ENCODE peak calls at places on chromosomes 11 and 22, in four cellular contexts. One of them, this sample, is unnamed.

GRCh38 chr11:73072935-73073481 is 69.1 kb downstream of the FCHSD2 start:
- DNase-seq in GM12892: no peak
- DNase-seq in K562: no peak
- DNase-seq in H1: no peak
- DNase-seq in this sample: no peak

GRCh38 chr11:92199991-92200390 is 24.6 kb upstream of the FAT3 start:
- DNase-seq in H1: no peak
- DNase-seq in GM12892: no peak
- DNase-seq in K562: no peak
- DNase-seq in this sample: no peak

GRCh38 chr11:44424841-44425240 is 114.9 kb upstream of the ALX4 start:
- DNase-seq in GM12892: no peak
- DNase-seq in H1: no peak
- DNase-seq in K562: no peak
- DNase-seq in this sample: no peak

GRCh38 chr11:71248251-71248570 is 4.2 kb downstream of the SHANK2 start:
- DNase-seq in K562: no peak
- DNase-seq in GM12892: no peak
- DNase-seq in H1: no peak
- DNase-seq in this sample: no peak

GRCh38 chr11:131533164-131533563 is 162.7 kb downstream of the NTM start:
- DNase-seq in K562: no peak
- DNase-seq in GM12892: no peak
- DNase-seq in H1: no peak
- DNase-seq in this sample: no peak

GRCh38 chr11:16337421-16338213 is 18.7 kb downstream of the SOX6 start:
- DNase-seq in GM12892: no peak
- DNase-seq in K562: peak; percentile 60
- DNase-seq in H1: no peak
- DNase-seq in this sample: no peak

GRCh38 chr11:30504468-30504867 is 81.7 kb downstream of the MPPED2 start:
- DNase-seq in H1: no peak
- DNase-seq in K562: no peak
- DNase-seq in GM12892: no peak
- DNase-seq in this sample: no peak

GRCh38 chr22:29623059-29623458 is 19.6 kb downstream of the NF2 start:
- DNase-seq in GM12892: no peak
- DNase-seq in K562: no peak
- DNase-seq in H1: no peak
- DNase-seq in this sample: no peak

GRCh38 chr11:11167806-11168205 is 185.2 kb downstream of the CSNK2A3 start:
- DNase-seq in H1: no peak
- DNase-seq in K562: no peak
- DNase-seq in GM12892: no peak
- DNase-seq in this sample: no peak

GRCh38 chr11:6618117-6619020 is 853 bp downstream of the TPP1 start:
- DNase-seq in GM12892: no peak
- DNase-seq in H1: no peak
- DNase-seq in K562: peak; percentile 75
- DNase-seq in this sample: no peak

GRCh38 chr11:29190313-29190712 is 826.5 kb downstream of the KCNA4 start:
- DNase-seq in GM12892: no peak
- DNase-seq in H1: no peak
- DNase-seq in K562: no peak
- DNase-seq in this sample: no peak

GRCh38 chr22:44344407-44344806 is 31.7 kb upstream of the SHISAL1 start:
- DNase-seq in K562: no peak
- DNase-seq in GM12892: no peak
- DNase-seq in H1: no peak
- DNase-seq in this sample: no peak

GRCh38 chr11:18776324-18776723 is 15.3 kb downstream of the PTPN5 start:
- DNase-seq in K562: no peak
- DNase-seq in H1: no peak
- DNase-seq in GM12892: no peak
- DNase-seq in this sample: no peak

GRCh38 chr11:73393011-73393380 is 16.8 kb downstream of the RELT start:
- DNase-seq in K562: no peak
- DNase-seq in GM12892: no peak
- DNase-seq in H1: no peak
- DNase-seq in this sample: no peak

GRCh38 chr11:18802381-18803257 is 11.0 kb upstream of the PTPN5 start:
- DNase-seq in K562: peak; percentile 46
- DNase-seq in GM12892: no peak
- DNase-seq in H1: no peak
- DNase-seq in this sample: no peak

GRCh38 chr11:5129457-5129877 is 8.7 kb downstream of the OR52A5 start:
- DNase-seq in H1: no peak
- DNase-seq in GM12892: no peak
- DNase-seq in K562: peak; percentile 37
- DNase-seq in this sample: no peak

GRCh38 chr11:75856912-75857311 is 41.9 kb downstream of the UVRAG start:
- DNase-seq in H1: no peak
- DNase-seq in K562: no peak
- DNase-seq in GM12892: no peak
- DNase-seq in this sample: no peak
- TF ChIP-seq POLR2AphosphoS5 in H1: no peak
- TF ChIP-seq POLR2AphosphoS5 in K562: no peak
- TF ChIP-seq POLR2AphosphoS5 in GM12892: no peak
- TF ChIP-seq POLR2AphosphoS5 in this sample: no peak

GRCh38 chr11:125166347-125166841 is 1.8 kb downstream of the PKNOX2 start:
- DNase-seq in H1: no peak
- DNase-seq in GM12892: no peak
- DNase-seq in K562: no peak
- DNase-seq in this sample: peak; percentile 29

GRCh38 chr11:125168875-125169537 is 4.5 kb downstream of the PKNOX2 start:
- DNase-seq in H1: no peak
- DNase-seq in K562: no peak
- DNase-seq in GM12892: no peak
- DNase-seq in this sample: no peak

GRCh38 chr11:125167954-125168821 is 3.6 kb downstream of the PKNOX2 start:
- DNase-seq in H1: no peak
- DNase-seq in K562: no peak
- DNase-seq in GM12892: no peak
- DNase-seq in this sample: no peak

GRCh38 chr11:125166903-125167291 is 2.3 kb downstream of the PKNOX2 start:
- DNase-seq in GM12892: no peak
- DNase-seq in H1: no peak
- DNase-seq in K562: no peak
- DNase-seq in this sample: no peak

DNA sequence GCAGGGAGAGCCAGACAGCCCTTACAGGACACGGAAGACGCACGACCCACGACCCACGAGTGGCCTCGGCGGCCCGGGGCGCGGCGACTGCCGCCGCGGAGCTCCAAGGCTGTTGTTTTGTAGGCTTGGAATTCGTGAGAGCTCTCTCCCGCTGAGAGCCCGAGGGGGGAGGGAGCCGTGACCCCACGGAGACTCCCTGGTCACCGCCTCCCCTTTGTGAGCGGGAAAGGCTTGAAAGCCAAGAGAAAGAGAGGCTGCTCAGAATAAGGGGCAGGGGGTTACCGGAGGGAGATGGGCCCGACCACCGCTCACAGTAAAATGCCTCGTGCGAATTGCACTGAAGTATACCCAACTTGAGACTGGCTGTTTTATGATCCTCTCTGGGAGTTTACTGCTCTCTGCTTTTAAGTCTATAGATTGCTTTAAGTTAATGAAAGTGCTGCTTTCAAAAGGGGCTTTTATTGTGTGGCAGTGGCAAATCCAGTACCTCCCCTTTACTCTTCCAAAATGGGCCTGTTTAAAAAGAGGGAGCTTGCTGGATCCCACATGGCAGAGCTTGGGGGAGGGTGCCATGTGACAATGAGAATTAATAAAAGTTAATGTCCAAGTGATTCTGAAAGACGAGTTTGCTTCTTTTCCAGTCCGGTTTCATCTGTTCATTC is 2.9 kb downstream of the PKNOX2 start:
- DNase-seq in H1: no peak
- DNase-seq in GM12892: no peak
- DNase-seq in K562: no peak
- DNase-seq in this sample: no peak
- TF ChIP-seq POLR2A in H1: no peak
- TF ChIP-seq POLR2A in GM12892: no peak
- TF ChIP-seq POLR2A in K562: no peak
- TF ChIP-seq POLR2A in this sample: no peak

GRCh38 chr11:101974255-101974654 is 57.9 kb upstream of the ANGPTL5 start:
- DNase-seq in K562: no peak
- DNase-seq in H1: no peak
- DNase-seq in GM12892: no peak
- DNase-seq in this sample: no peak
- TF ChIP-seq TAF1 in K562: no peak
- TF ChIP-seq TAF1 in H1: no peak
- TF ChIP-seq TAF1 in GM12892: no peak
- TF ChIP-seq TAF1 in this sample: no peak

GRCh38 chr11:134050541-134051383 is 18.1 kb upstream of the JAM3 start:
- DNase-seq in H1: no peak
- DNase-seq in K562: peak; percentile 91
- DNase-seq in GM12892: peak; percentile 83
- DNase-seq in this sample: peak; percentile 88
- TF ChIP-seq POLR2AphosphoS5 in H1: no peak
- TF ChIP-seq POLR2AphosphoS5 in K562: no peak
- TF ChIP-seq POLR2AphosphoS5 in GM12892: no peak
- TF ChIP-seq POLR2AphosphoS5 in this sample: no peak

GRCh38 chr22:24805790-24806662 is at the start of gene SGSM1:
- DNase-seq in H1: peak; percentile 46
- DNase-seq in GM12892: peak; percentile 79
- DNase-seq in K562: peak; percentile 91
- DNase-seq in this sample: peak; percentile 90
- TF ChIP-seq POLR2A in H1: peak; percentile 40
- TF ChIP-seq POLR2A in GM12892: no peak
- TF ChIP-seq POLR2A in K562: no peak
- TF ChIP-seq POLR2A in this sample: no peak

This sample was measured in GM12891.